ENCODE peak calls at places on chromosomes 13 and 19, in nine cellular contexts. R, E, L, N, J, H, Y, A and P are unnamed samples.

GRCh38 chr19:42683917-42684513 is 56.3 kb downstream of the PSG3 start:
- DNase-seq in R (no peak), E (peak; percentile 39), L (no peak), N (peak; percentile 4), J (no peak), H (peak; percentile 54), Y (no peak), A (peak; percentile 54), P (no peak)

GRCh38 chr13:28344163-28344562 is 150.8 kb downstream of the FLT1 start:
- DNase-seq in R (no peak), E (no peak), L (no peak), N (no peak), J (no peak), H (no peak), Y (no peak), A (no peak), P (no peak)

GRCh38 chr13:86907116-86907515 is 764.1 kb upstream of the SLITRK5 start:
- DNase-seq in R (no peak), E (peak; percentile 3), L (no peak), N (peak; percentile 47), J (no peak), H (no peak), Y (no peak), A (no peak), P (no peak)

GRCh38 chr13:49304763-49305695 is 57.3 kb downstream of the CDADC1 start:
- DNase-seq in R (no peak), E (no peak), L (no peak), N (no peak), J (peak; percentile 54), H (no peak), Y (no peak), A (no peak), P (no peak)

GRCh38 chr19:51811344-51811743 is 16.4 kb downstream of the FPR3 start:
- DNase-seq in R (peak; percentile 55), E (no peak), L (no peak), N (no peak), J (peak; percentile 77), H (no peak), Y (no peak), A (no peak), P (no peak)

GRCh38 chr13:49248433-49249002 is 793 bp downstream of the CDADC1 start:
- DNase-seq in R (no peak), E (peak; percentile 45), L (no peak), N (peak; percentile 27), J (no peak), H (peak; percentile 3), Y (no peak), A (peak; percentile 6), P (no peak)

GRCh38 chr13:63706751-63707150 is 2291.1 kb upstream of the PCDH20 start:
- DNase-seq in R (no peak), E (no peak), L (no peak), N (no peak), J (no peak), H (no peak), Y (no peak), A (no peak), P (no peak)

GRCh38 chr19:38869160-38869835 is 8.8 kb downstream of the RINL start:
- DNase-seq in R (no peak), E (no peak), L (peak; percentile 56), N (no peak), J (no peak), H (no peak), Y (no peak), A (no peak), P (no peak)

GRCh38 chr13:29459818-29460335 is 135.6 kb downstream of the SLC7A1 start:
- DNase-seq in R (no peak), E (no peak), L (no peak), N (peak; percentile 36), J (no peak), H (no peak), Y (no peak), A (no peak), P (no peak)

GRCh38 chr13:106514928-106515634 is 20.4 kb downstream of the EFNB2 start:
- DNase-seq in R (no peak), E (no peak), L (no peak), N (no peak), J (no peak), H (no peak), Y (no peak), A (no peak), P (no peak)

GRCh38 chr19:14370169-14370998 is 10.9 kb upstream of the ADGRE5 start:
- DNase-seq in R (no peak), E (no peak), L (peak; percentile 42), N (no peak), J (no peak), H (no peak), Y (no peak), A (no peak), P (no peak)

GRCh38 chr13:24148414-24149305 is 11.9 kb upstream of the SPATA13 start:
- DNase-seq in R (peak; percentile 88), E (peak; percentile 98), L (no peak), N (peak; percentile 98), J (no peak), H (peak; percentile 92), Y (no peak), A (peak; percentile 80), P (peak; percentile 37)

GRCh38 chr13:78602561-78603239 is 652 bp downstream of the POU4F1 start:
- DNase-seq in R (no peak), E (no peak), L (no peak), N (no peak), J (no peak), H (no peak), Y (no peak), A (no peak), P (no peak)

GRCh38 chr13:66312312-66313087 is 917.6 kb downstream of the PCDH9 start:
- DNase-seq in R (no peak), E (peak; percentile 67), L (no peak), N (peak; percentile 80), J (no peak), H (peak; percentile 17), Y (peak; percentile 21), A (no peak), P (no peak)

GRCh38 chr13:112857914-112858490 is 111.0 kb upstream of the MCF2L start:
- DNase-seq in R (no peak), E (no peak), L (no peak), N (no peak), J (no peak), H (no peak), Y (no peak), A (no peak), P (no peak)

GRCh38 chr13:46489586-46490023 is 63.4 kb upstream of the LRCH1 start:
- DNase-seq in R (no peak), E (peak; percentile 98), L (no peak), N (peak; percentile 82), J (peak; percentile 94), H (no peak), Y (no peak), A (no peak), P (no peak)

DNA sequence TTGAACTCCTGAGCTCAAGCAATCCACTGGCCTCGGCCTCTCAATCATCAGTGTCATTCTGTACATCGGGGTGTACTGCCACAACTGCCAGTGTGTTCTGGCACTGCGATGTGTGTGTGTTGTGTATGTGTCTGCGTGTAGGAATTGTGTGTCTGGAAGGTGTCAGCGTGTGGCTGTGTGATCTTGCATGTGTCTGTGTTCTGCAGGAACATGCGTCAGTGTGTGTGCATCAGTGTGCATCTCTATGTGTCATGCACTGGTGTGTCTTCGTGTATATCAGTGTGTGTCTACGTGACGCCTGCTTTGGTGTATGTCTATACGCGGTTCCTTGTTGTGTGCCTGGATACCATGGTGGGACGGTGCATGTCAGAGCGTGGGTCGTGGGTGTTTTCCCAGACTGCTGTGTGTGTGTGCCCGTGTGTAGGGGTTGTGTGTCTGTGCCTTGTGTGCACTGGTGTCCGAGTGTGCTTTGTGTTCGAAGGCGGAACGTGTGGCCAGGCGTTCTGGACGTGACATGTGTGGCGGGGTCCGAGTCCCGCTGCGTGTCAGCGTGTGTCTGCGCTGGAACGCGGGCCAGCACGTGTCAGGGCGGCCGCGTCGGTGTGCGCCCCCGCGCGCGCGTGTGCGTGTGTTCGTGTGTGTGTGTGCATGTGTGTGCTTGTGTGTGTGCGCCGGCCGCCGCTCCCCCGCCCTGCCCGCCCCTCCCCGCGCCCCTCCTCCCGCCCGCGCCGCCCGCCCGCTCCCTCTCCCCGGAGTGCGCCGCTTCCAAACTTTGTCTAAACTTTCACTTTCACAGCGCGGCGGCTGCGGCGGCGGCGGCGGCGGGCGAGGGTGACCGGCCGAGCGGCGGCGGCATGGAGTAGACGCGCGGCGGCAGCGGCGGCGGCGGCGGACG is at the start of gene NFIX:
- DNase-seq in R (peak; percentile 63), E (no peak), L (peak; percentile 53), N (no peak), J (peak; percentile 86), H (no peak), Y (peak; percentile 82), A (peak; percentile 66), P (peak; percentile 42)
- TF ChIP-seq CTCF in R (no peak), E (no peak), L (no peak), N (no peak), J (no peak), H (no peak), Y (no peak), A (no peak), P (no peak)

GRCh38 chr13:94996445-94996844 is 284.1 kb upstream of the SOX21 start:
- DNase-seq in R (no peak), E (no peak), L (no peak), N (no peak), J (no peak), H (no peak), Y (no peak), A (no peak), P (no peak)
- TF ChIP-seq CTCF in R (no peak), E (no peak), L (no peak), N (no peak), J (no peak), H (no peak), Y (no peak), A (no peak), P (no peak)

GRCh38 chr13:42329239-42329638 is 57.3 kb downstream of the AKAP11 start:
- DNase-seq in R (no peak), E (no peak), L (no peak), N (no peak), J (no peak), H (no peak), Y (no peak), A (no peak), P (no peak)

GRCh38 chr13:42328672-42329071 is 56.7 kb downstream of the AKAP11 start:
- DNase-seq in R (no peak), E (no peak), L (no peak), N (no peak), J (no peak), H (no peak), Y (no peak), A (no peak), P (no peak)

GRCh38 chr13:42322806-42323205 is 50.9 kb downstream of the AKAP11 start:
- DNase-seq in R (no peak), E (no peak), L (no peak), N (no peak), J (no peak), H (no peak), Y (no peak), A (no peak), P (no peak)

GRCh38 chr13:42330991-42331390 is 59.0 kb downstream of the AKAP11 start:
- DNase-seq in R (no peak), E (peak; percentile 65), L (no peak), N (no peak), J (no peak), H (no peak), Y (no peak), A (no peak), P (no peak)

GRCh38 chr13:42327725-42328124 is 55.8 kb downstream of the AKAP11 start:
- DNase-seq in R (no peak), E (no peak), L (no peak), N (no peak), J (no peak), H (no peak), Y (no peak), A (no peak), P (no peak)
- TF ChIP-seq CTCF in R (no peak), E (no peak), L (no peak), N (no peak), J (no peak), H (no peak), Y (no peak), A (no peak), P (no peak)

GRCh38 chr19:47813304-47813994 is 8.3 kb upstream of the CRX start:
- DNase-seq in R (peak; percentile 73), E (peak; percentile 54), L (peak; percentile 52), N (no peak), J (peak; percentile 67), H (peak; percentile 70), Y (peak; percentile 52), A (peak; percentile 92), P (peak; percentile 89)
- TF ChIP-seq CTCF in R (peak; percentile 43), E (peak; percentile 55), L (no peak), N (peak; percentile 29), J (peak; percentile 53), H (peak; percentile 80), Y (no peak), A (peak; percentile 81), P (peak; percentile 71)